ENCODE peak calls at places on chromosomes 5 and 9, in nine cellular contexts. K, N, Z, A, S, R, G, B and P are unnamed samples.

GRCh38 chr5:118863345-118863744 is 125.0 kb downstream of the DTWD2 start:
- DNase-seq in K (no peak), N (no peak), Z (no peak), A (no peak), S (no peak), R (no peak), G (no peak), B (no peak), P (no peak)

GRCh38 chr9:17938256-17938655 is 359.4 kb downstream of the SH3GL2 start:
- DNase-seq in K (no peak), N (no peak), Z (no peak), A (no peak), S (no peak), R (no peak), G (no peak), B (no peak), P (no peak)

GRCh38 chr9:125510980-125511379 is 196.0 kb downstream of the MAPKAP1 start:
- DNase-seq in K (no peak), N (no peak), Z (no peak), A (no peak), S (no peak), R (no peak), G (no peak), B (no peak), P (no peak)

GRCh38 chr5:11334404-11334803 is 569.8 kb downstream of the CTNND2 start:
- DNase-seq in K (no peak), N (no peak), Z (no peak), A (no peak), S (peak), R (no peak), G (no peak), B (no peak), P (no peak)

GRCh38 chr9:134525841-134526797 is 115.5 kb upstream of the COL5A1 start:
- DNase-seq in K (no peak), N (no peak), Z (no peak), A (no peak), S (no peak), R (no peak), G (peak), B (no peak), P (no peak)

GRCh38 chr9:16727452-16728127 is 142.9 kb downstream of the BNC2 start:
- DNase-seq in K (no peak), N (no peak), Z (no peak), A (no peak), S (no peak), R (no peak), G (no peak), B (no peak), P (no peak)

GRCh38 chr5:9284781-9285307 is 261.0 kb downstream of the SEMA5A start:
- DNase-seq in K (no peak), N (no peak), Z (no peak), A (no peak), S (no peak), R (no peak), G (no peak), B (no peak), P (no peak)

GRCh38 chr9:27247756-27248155 is 49.2 kb downstream of the EQTN start:
- DNase-seq in K (peak), N (peak), Z (peak), A (peak), S (peak), R (no peak), G (peak), B (no peak), P (peak)

GRCh38 chr9:116162241-116162781 is 8.7 kb downstream of the PAPPA start:
- DNase-seq in K (no peak), N (peak), Z (no peak), A (no peak), S (no peak), R (no peak), G (no peak), B (no peak), P (no peak)

GRCh38 chr5:176816043-176816745 is 5.8 kb downstream of the UNC5A start:
- DNase-seq in K (no peak), N (no peak), Z (no peak), A (no peak), S (no peak), R (no peak), G (no peak), B (no peak), P (no peak)

GRCh38 chr5:104598285-104598684 is 1035.7 kb upstream of the NUDT12 start:
- DNase-seq in K (no peak), N (no peak), Z (no peak), A (no peak), S (no peak), R (no peak), G (no peak), B (no peak), P (no peak)

GRCh38 chr9:69542048-69542447 is 130.1 kb downstream of the APBA1 start:
- DNase-seq in K (no peak), N (no peak), Z (no peak), A (no peak), S (no peak), R (no peak), G (no peak), B (no peak), P (no peak)

GRCh38 chr9:128707446-128707845 is 5.1 kb downstream of the PKN3 start:
- DNase-seq in K (no peak), N (no peak), Z (no peak), A (no peak), S (no peak), R (no peak), G (no peak), B (peak), P (no peak)

GRCh38 chr9:9557804-9558334 is 1054.9 kb downstream of the PTPRD start:
- DNase-seq in K (no peak), N (peak), Z (no peak), A (no peak), S (no peak), R (no peak), G (no peak), B (no peak), P (no peak)

GRCh38 chr5:57009811-57010210 is 57.9 kb upstream of the MIER3 start:
- DNase-seq in K (no peak), N (no peak), Z (no peak), A (no peak), S (no peak), R (peak), G (no peak), B (no peak), P (no peak)

GRCh38 chr5:145833616-145834200 is 1.4 kb downstream of the PRELID2 start:
- DNase-seq in K (no peak), N (no peak), Z (no peak), A (no peak), S (no peak), R (peak), G (no peak), B (no peak), P (no peak)

GRCh38 chr5:16666140-16666860 is 49.5 kb upstream of the RETREG1 start:
- DNase-seq in K (no peak), N (no peak), Z (peak), A (no peak), S (no peak), R (no peak), G (no peak), B (no peak), P (no peak)

GRCh38 chr5:54520940-54521339 is 3.4 kb downstream of the SNX18 start:
- DNase-seq in K (no peak), N (no peak), Z (no peak), A (no peak), S (no peak), R (peak), G (no peak), B (no peak), P (no peak)

GRCh38 chr9:77215874-77216273 is 38.5 kb downstream of the VPS13A start:
- DNase-seq in K (no peak), N (peak), Z (no peak), A (no peak), S (peak), R (no peak), G (no peak), B (no peak), P (no peak)

GRCh38 chr5:159208508-159209437 is 580 bp downstream of the RNF145 start:
- DNase-seq in K (peak), N (peak), Z (peak), A (no peak), S (peak), R (no peak), G (peak), B (peak), P (peak)

GRCh38 chr5:16140417-16140816 is 39.2 kb downstream of the MARCHF11 start:
- DNase-seq in K (no peak), N (no peak), Z (no peak), A (no peak), S (no peak), R (no peak), G (no peak), B (no peak), P (no peak)

GRCh38 chr5:76270214-76270613 is 132.9 kb upstream of the IQGAP2 start:
- DNase-seq in K (no peak), N (no peak), Z (no peak), A (no peak), S (no peak), R (no peak), G (no peak), B (no peak), P (no peak)

GRCh38 chr9:131727795-131728545 is 11.9 kb downstream of the RAPGEF1 start:
- DNase-seq in K (no peak), N (no peak), Z (no peak), A (no peak), S (no peak), R (no peak), G (no peak), B (no peak), P (no peak)

GRCh38 chr5:127562252-127562651 is 44.8 kb downstream of the PRRC1 start:
- DNase-seq in K (no peak), N (peak), Z (no peak), A (no peak), S (peak), R (no peak), G (no peak), B (no peak), P (no peak)

GRCh38 chr5:43231977-43232376 is 40.0 kb downstream of the NIM1K start:
- DNase-seq in K (peak), N (no peak), Z (no peak), A (peak), S (no peak), R (no peak), G (peak), B (no peak), P (no peak)

GRCh38 chr9:129131300-129132145 is 20.3 kb downstream of the PTPA start:
- DNase-seq in K (peak), N (peak), Z (peak), A (peak), S (peak), R (no peak), G (peak), B (peak), P (peak)

GRCh38 chr9:106421772-106422171 is 441.2 kb upstream of the ZNF462 start:
- DNase-seq in K (no peak), N (no peak), Z (no peak), A (no peak), S (no peak), R (no peak), G (no peak), B (no peak), P (no peak)

GRCh38 chr5:140546851-140547507 is 483 bp upstream of the EIF4EBP3 start:
- DNase-seq in K (peak), N (peak), Z (peak), A (no peak), S (no peak), R (peak), G (no peak), B (no peak), P (no peak)

GRCh38 chr5:36135994-36136393 is 15.7 kb downstream of the LMBRD2 start:
- DNase-seq in K (no peak), N (no peak), Z (no peak), A (no peak), S (no peak), R (no peak), G (no peak), B (no peak), P (no peak)

GRCh38 chr9:109212768-109213167 is 45.7 kb upstream of the FRRS1L start:
- DNase-seq in K (no peak), N (no peak), Z (no peak), A (no peak), S (no peak), R (no peak), G (no peak), B (no peak), P (no peak)

GRCh38 chr9:109214414-109214813 is 47.4 kb upstream of the FRRS1L start:
- DNase-seq in K (no peak), N (no peak), Z (no peak), A (no peak), S (no peak), R (no peak), G (no peak), B (no peak), P (no peak)

GRCh38 chr9:109213300-109214121 is 46.5 kb upstream of the FRRS1L start:
- DNase-seq in K (no peak), N (no peak), Z (no peak), A (no peak), S (no peak), R (no peak), G (peak), B (no peak), P (no peak)
- TF ChIP-seq POLR2AphosphoS5 in K (no peak), N (no peak), Z (no peak), A (no peak), S (no peak), R (no peak), G (no peak), B (no peak), P (no peak)

GRCh38 chr5:86671536-86671935 is 53.8 kb downstream of the COX7C start:
- DNase-seq in K (no peak), N (no peak), Z (no peak), A (no peak), S (no peak), R (no peak), G (no peak), B (no peak), P (no peak)

GRCh38 chr5:86664173-86664572 is 46.4 kb downstream of the COX7C start:
- DNase-seq in K (no peak), N (no peak), Z (no peak), A (no peak), S (no peak), R (no peak), G (no peak), B (no peak), P (no peak)

GRCh38 chr5:86665984-86666760 is 48.4 kb downstream of the COX7C start:
- DNase-seq in K (no peak), N (no peak), Z (peak), A (no peak), S (peak), R (no peak), G (no peak), B (no peak), P (no peak)

GRCh38 chr5:86666981-86667380 is 49.2 kb downstream of the COX7C start:
- DNase-seq in K (no peak), N (no peak), Z (no peak), A (no peak), S (no peak), R (no peak), G (no peak), B (no peak), P (no peak)
- TF ChIP-seq POLR2A in K (no peak), N (no peak), Z (no peak), A (no peak), S (no peak), R (no peak), G (no peak), B (no peak), P (no peak)

DNA sequence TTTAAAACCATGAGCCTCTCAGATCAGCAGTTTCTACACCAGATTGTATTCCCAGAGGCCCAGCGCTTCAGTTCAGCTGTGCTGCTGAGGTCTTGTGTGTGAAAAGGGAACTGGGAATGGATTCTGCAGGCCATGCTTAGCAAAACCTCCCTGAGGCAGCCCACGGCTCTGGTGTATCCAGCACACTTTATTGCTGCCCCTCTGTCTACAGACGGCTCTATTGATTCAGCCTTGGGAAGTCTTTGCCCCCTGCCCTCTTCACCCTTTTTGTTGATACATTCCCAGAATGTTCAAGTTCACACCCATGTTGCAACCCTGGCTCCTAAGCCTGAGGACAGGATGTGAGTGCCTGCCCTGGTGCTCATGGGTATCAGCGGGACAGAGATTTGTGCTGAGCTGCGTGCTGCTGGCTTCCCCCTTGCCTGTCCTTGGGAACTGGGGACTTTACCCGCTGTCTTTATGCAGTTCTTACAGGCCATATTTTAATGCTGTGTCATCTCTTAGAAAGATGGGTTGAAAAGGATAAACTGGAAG is 37.3 kb downstream of the ARHGAP26 start:
- DNase-seq in K (peak), N (peak), Z (no peak), A (no peak), S (no peak), R (no peak), G (no peak), B (peak), P (no peak)
- TF ChIP-seq POLR2AphosphoS5 in K (peak), N (no peak), Z (no peak), A (no peak), S (no peak), R (peak), G (no peak), B (no peak), P (no peak)

GRCh38 chr9:107489687-107490605 is at the start of gene KLF4:
- DNase-seq in K (peak), N (peak), Z (peak), A (peak), S (peak), R (peak), G (peak), B (peak), P (peak)

GRCh38 chr9:107486674-107487520 is 2.7 kb downstream of the KLF4 start:
- DNase-seq in K (no peak), N (no peak), Z (peak), A (no peak), S (no peak), R (no peak), G (peak), B (peak), P (no peak)

GRCh38 chr9:107487521-107488399 is 1.8 kb downstream of the KLF4 start:
- DNase-seq in K (peak), N (no peak), Z (peak), A (no peak), S (no peak), R (no peak), G (peak), B (peak), P (no peak)

GRCh38 chr9:107489144-107489673 is 360 bp downstream of the KLF4 start:
- DNase-seq in K (no peak), N (no peak), Z (peak), A (no peak), S (no peak), R (no peak), G (no peak), B (no peak), P (no peak)

GRCh38 chr9:107488400-107489143 is 997 bp downstream of the KLF4 start:
- DNase-seq in K (peak), N (no peak), Z (peak), A (no peak), S (no peak), R (no peak), G (peak), B (peak), P (no peak)
- TF ChIP-seq POLR2A in K (peak), N (no peak), Z (peak), A (no peak), S (no peak), R (peak), G (no peak), B (peak), P (no peak)

GRCh38 chr9:101054657-101055056 is 26.1 kb downstream of the PLPPR1 start:
- DNase-seq in K (no peak), N (no peak), Z (no peak), A (no peak), S (no peak), R (no peak), G (no peak), B (no peak), P (no peak)
- TF ChIP-seq POLR2AphosphoS5 in K (no peak), N (no peak), Z (no peak), A (no peak), S (no peak), R (no peak), G (no peak), B (no peak), P (no peak)

DNA sequence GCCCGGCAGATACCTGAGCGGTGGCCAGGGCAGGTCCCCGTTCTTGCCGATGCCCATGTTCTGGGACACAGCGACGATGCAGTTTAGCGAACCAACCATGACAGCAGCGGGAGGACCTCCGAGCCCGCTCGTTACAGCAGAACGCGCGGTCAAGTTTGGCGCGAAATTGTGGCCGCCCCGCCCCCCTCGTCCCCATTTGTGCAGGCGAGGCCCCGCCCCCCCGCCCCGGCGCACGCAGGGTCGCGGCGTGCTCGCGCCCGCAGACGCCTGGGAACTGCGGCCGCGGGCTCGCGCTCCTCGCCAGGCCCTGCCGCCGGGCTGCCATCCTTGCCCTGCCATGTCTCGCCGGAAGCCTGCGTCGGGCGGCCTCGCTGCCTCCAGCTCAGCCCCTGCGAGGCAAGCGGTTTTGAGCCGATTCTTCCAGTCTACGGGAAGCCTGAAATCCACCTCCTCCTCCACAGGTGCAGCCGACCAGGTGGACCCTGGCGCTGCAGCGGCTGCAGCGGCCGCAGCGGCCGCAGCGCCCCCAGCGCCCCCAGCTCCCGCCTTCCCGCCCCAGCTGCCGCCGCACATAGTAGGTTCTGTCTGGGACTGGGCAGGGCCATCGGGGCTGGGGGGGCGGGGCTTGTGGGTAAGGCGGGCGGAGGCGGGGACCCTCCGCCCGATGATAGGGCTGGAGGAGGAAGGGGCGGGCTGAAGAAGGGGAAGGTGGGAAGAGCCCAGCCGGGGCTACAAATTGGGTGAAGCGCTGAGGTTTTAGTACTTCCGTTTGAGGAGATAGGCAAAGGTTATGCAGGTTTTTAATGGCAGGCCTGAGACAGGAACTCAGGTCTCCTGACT is at the start of the genes DHFR and MSH3:
- DNase-seq in K (peak), N (peak), Z (peak), A (peak), S (peak), R (peak), G (peak), B (peak), P (peak)
- TF ChIP-seq POLR2A in K (peak), N (peak), Z (peak), A (peak), S (peak), R (no peak), G (no peak), B (no peak), P (peak)